ENCODE peak calls at places on chromosomes 5 and 9, in seven cellular contexts. One of them, this sample, is unnamed.

GRCh38 chr9:30935730-30936129 is 1448.7 kb upstream of the ACO1 start:
- DNase-seq in activated naive CD4-positive, alpha-beta T cell treated with anti-CD3 and anti-CD28 coated beads, Interleukin-2, amount 50 U/mL, for 72 hours: no peak
- DNase-seq in GM20000: no peak
- DNase-seq in stimulated activated CD8-positive, alpha-beta memory T cell treated with anti-CD3 and anti-CD28 coated beads, Interleukin-7, amount 100 ng/mL, for 48 hours: no peak
- DNase-seq in RWPE1: no peak
- DNase-seq in globus pallidus: no peak
- DNase-seq in IMR-90: no peak
- DNase-seq in this sample: no peak

GRCh38 chr5:43007911-43008368 is 32.2 kb downstream of the ANXA2R start:
- DNase-seq in IMR-90: peak; percentile 80
- DNase-seq in GM20000: peak; percentile 69
- DNase-seq in RWPE1: peak; percentile 64
- DNase-seq in stimulated activated CD8-positive, alpha-beta memory T cell treated with anti-CD3 and anti-CD28 coated beads, Interleukin-7, amount 100 ng/mL, for 48 hours: peak; percentile 80
- DNase-seq in activated naive CD4-positive, alpha-beta T cell treated with anti-CD3 and anti-CD28 coated beads, Interleukin-2, amount 50 U/mL, for 72 hours: peak; percentile 85
- DNase-seq in globus pallidus: no peak
- DNase-seq in this sample: peak; percentile 82

GRCh38 chr9:68530618-68531017 is 10.1 kb downstream of the TMEM252 start:
- DNase-seq in RWPE1: no peak
- DNase-seq in activated naive CD4-positive, alpha-beta T cell treated with anti-CD3 and anti-CD28 coated beads, Interleukin-2, amount 50 U/mL, for 72 hours: no peak
- DNase-seq in IMR-90: peak; percentile 19
- DNase-seq in globus pallidus: no peak
- DNase-seq in stimulated activated CD8-positive, alpha-beta memory T cell treated with anti-CD3 and anti-CD28 coated beads, Interleukin-7, amount 100 ng/mL, for 48 hours: no peak
- DNase-seq in GM20000: no peak
- DNase-seq in this sample: no peak

GRCh38 chr9:134319306-134320194 is 6.7 kb upstream of the RXRA start:
- DNase-seq in activated naive CD4-positive, alpha-beta T cell treated with anti-CD3 and anti-CD28 coated beads, Interleukin-2, amount 50 U/mL, for 72 hours: no peak
- DNase-seq in GM20000: no peak
- DNase-seq in RWPE1: no peak
- DNase-seq in IMR-90: no peak
- DNase-seq in globus pallidus: no peak
- DNase-seq in stimulated activated CD8-positive, alpha-beta memory T cell treated with anti-CD3 and anti-CD28 coated beads, Interleukin-7, amount 100 ng/mL, for 48 hours: no peak
- DNase-seq in this sample: no peak

GRCh38 chr9:114037249-114037648 is 40.9 kb downstream of the AMBP start:
- DNase-seq in GM20000: no peak
- DNase-seq in globus pallidus: no peak
- DNase-seq in stimulated activated CD8-positive, alpha-beta memory T cell treated with anti-CD3 and anti-CD28 coated beads, Interleukin-7, amount 100 ng/mL, for 48 hours: no peak
- DNase-seq in activated naive CD4-positive, alpha-beta T cell treated with anti-CD3 and anti-CD28 coated beads, Interleukin-2, amount 50 U/mL, for 72 hours: no peak
- DNase-seq in RWPE1: no peak
- DNase-seq in IMR-90: no peak
- DNase-seq in this sample: no peak

GRCh38 chr5:37777472-37778135 is 62.2 kb downstream of the GDNF start:
- DNase-seq in IMR-90: peak; percentile 48
- DNase-seq in stimulated activated CD8-positive, alpha-beta memory T cell treated with anti-CD3 and anti-CD28 coated beads, Interleukin-7, amount 100 ng/mL, for 48 hours: no peak
- DNase-seq in globus pallidus: no peak
- DNase-seq in GM20000: no peak
- DNase-seq in activated naive CD4-positive, alpha-beta T cell treated with anti-CD3 and anti-CD28 coated beads, Interleukin-2, amount 50 U/mL, for 72 hours: no peak
- DNase-seq in RWPE1: no peak
- DNase-seq in this sample: no peak

GRCh38 chr9:28179893-28180292 is 606.6 kb upstream of the C9orf72 start:
- DNase-seq in GM20000: no peak
- DNase-seq in stimulated activated CD8-positive, alpha-beta memory T cell treated with anti-CD3 and anti-CD28 coated beads, Interleukin-7, amount 100 ng/mL, for 48 hours: no peak
- DNase-seq in RWPE1: no peak
- DNase-seq in globus pallidus: no peak
- DNase-seq in activated naive CD4-positive, alpha-beta T cell treated with anti-CD3 and anti-CD28 coated beads, Interleukin-2, amount 50 U/mL, for 72 hours: no peak
- DNase-seq in IMR-90: no peak
- DNase-seq in this sample: no peak

GRCh38 chr5:93163010-93163663 is 417.9 kb downstream of the NR2F1-AS1 start:
- DNase-seq in globus pallidus: no peak
- DNase-seq in stimulated activated CD8-positive, alpha-beta memory T cell treated with anti-CD3 and anti-CD28 coated beads, Interleukin-7, amount 100 ng/mL, for 48 hours: no peak
- DNase-seq in GM20000: no peak
- DNase-seq in activated naive CD4-positive, alpha-beta T cell treated with anti-CD3 and anti-CD28 coated beads, Interleukin-2, amount 50 U/mL, for 72 hours: no peak
- DNase-seq in IMR-90: peak; percentile 88
- DNase-seq in RWPE1: peak; percentile 83
- DNase-seq in this sample: peak; percentile 17

GRCh38 chr5:134125195-134126015 is 10.9 kb downstream of the TCF7 start:
- DNase-seq in activated naive CD4-positive, alpha-beta T cell treated with anti-CD3 and anti-CD28 coated beads, Interleukin-2, amount 50 U/mL, for 72 hours: peak; percentile 80
- DNase-seq in GM20000: no peak
- DNase-seq in stimulated activated CD8-positive, alpha-beta memory T cell treated with anti-CD3 and anti-CD28 coated beads, Interleukin-7, amount 100 ng/mL, for 48 hours: no peak
- DNase-seq in IMR-90: peak; percentile 96
- DNase-seq in globus pallidus: no peak
- DNase-seq in RWPE1: peak; percentile 86
- DNase-seq in this sample: no peak

GRCh38 chr5:105836263-105836662 is 1834.5 kb downstream of the EFNA5 start:
- DNase-seq in activated naive CD4-positive, alpha-beta T cell treated with anti-CD3 and anti-CD28 coated beads, Interleukin-2, amount 50 U/mL, for 72 hours: no peak
- DNase-seq in IMR-90: peak; percentile 63
- DNase-seq in globus pallidus: no peak
- DNase-seq in GM20000: no peak
- DNase-seq in stimulated activated CD8-positive, alpha-beta memory T cell treated with anti-CD3 and anti-CD28 coated beads, Interleukin-7, amount 100 ng/mL, for 48 hours: no peak
- DNase-seq in RWPE1: no peak
- DNase-seq in this sample: no peak

GRCh38 chr5:38663276-38663675 is 106.8 kb upstream of the LIFR start:
- DNase-seq in stimulated activated CD8-positive, alpha-beta memory T cell treated with anti-CD3 and anti-CD28 coated beads, Interleukin-7, amount 100 ng/mL, for 48 hours: no peak
- DNase-seq in globus pallidus: no peak
- DNase-seq in RWPE1: no peak
- DNase-seq in activated naive CD4-positive, alpha-beta T cell treated with anti-CD3 and anti-CD28 coated beads, Interleukin-2, amount 50 U/mL, for 72 hours: no peak
- DNase-seq in GM20000: no peak
- DNase-seq in IMR-90: no peak
- DNase-seq in this sample: no peak

GRCh38 chr5:175230299-175230698 is 213.7 kb downstream of the DRD1 start:
- DNase-seq in GM20000: no peak
- DNase-seq in RWPE1: peak; percentile 18
- DNase-seq in activated naive CD4-positive, alpha-beta T cell treated with anti-CD3 and anti-CD28 coated beads, Interleukin-2, amount 50 U/mL, for 72 hours: no peak
- DNase-seq in globus pallidus: no peak
- DNase-seq in stimulated activated CD8-positive, alpha-beta memory T cell treated with anti-CD3 and anti-CD28 coated beads, Interleukin-7, amount 100 ng/mL, for 48 hours: no peak
- DNase-seq in IMR-90: no peak
- DNase-seq in this sample: no peak

GRCh38 chr9:137176302-137177182 is 4.7 kb upstream of the TMEM210 start:
- DNase-seq in globus pallidus: no peak
- DNase-seq in GM20000: peak; percentile 81
- DNase-seq in RWPE1: peak; percentile 65
- DNase-seq in activated naive CD4-positive, alpha-beta T cell treated with anti-CD3 and anti-CD28 coated beads, Interleukin-2, amount 50 U/mL, for 72 hours: no peak
- DNase-seq in stimulated activated CD8-positive, alpha-beta memory T cell treated with anti-CD3 and anti-CD28 coated beads, Interleukin-7, amount 100 ng/mL, for 48 hours: no peak
- DNase-seq in IMR-90: peak; percentile 17
- DNase-seq in this sample: no peak

GRCh38 chr5:170082701-170083100 is 23.0 kb upstream of the FOXI1 start:
- DNase-seq in globus pallidus: no peak
- DNase-seq in GM20000: no peak
- DNase-seq in activated naive CD4-positive, alpha-beta T cell treated with anti-CD3 and anti-CD28 coated beads, Interleukin-2, amount 50 U/mL, for 72 hours: no peak
- DNase-seq in IMR-90: no peak
- DNase-seq in stimulated activated CD8-positive, alpha-beta memory T cell treated with anti-CD3 and anti-CD28 coated beads, Interleukin-7, amount 100 ng/mL, for 48 hours: no peak
- DNase-seq in RWPE1: no peak
- DNase-seq in this sample: no peak

GRCh38 chr9:115035872-115036612 is 81.9 kb downstream of the TNC start:
- DNase-seq in IMR-90: peak; percentile 86
- DNase-seq in globus pallidus: peak; percentile 46
- DNase-seq in activated naive CD4-positive, alpha-beta T cell treated with anti-CD3 and anti-CD28 coated beads, Interleukin-2, amount 50 U/mL, for 72 hours: peak; percentile 58
- DNase-seq in GM20000: peak; percentile 63
- DNase-seq in RWPE1: peak; percentile 80
- DNase-seq in stimulated activated CD8-positive, alpha-beta memory T cell treated with anti-CD3 and anti-CD28 coated beads, Interleukin-7, amount 100 ng/mL, for 48 hours: peak; percentile 65
- DNase-seq in this sample: no peak

GRCh38 chr9:84169240-84169639 is 171.3 kb downstream of the SLC28A3 start:
- DNase-seq in GM20000: no peak
- DNase-seq in stimulated activated CD8-positive, alpha-beta memory T cell treated with anti-CD3 and anti-CD28 coated beads, Interleukin-7, amount 100 ng/mL, for 48 hours: no peak
- DNase-seq in globus pallidus: no peak
- DNase-seq in activated naive CD4-positive, alpha-beta T cell treated with anti-CD3 and anti-CD28 coated beads, Interleukin-2, amount 50 U/mL, for 72 hours: no peak
- DNase-seq in RWPE1: no peak
- DNase-seq in IMR-90: peak; percentile 85
- DNase-seq in this sample: no peak

GRCh38 chr5:149651686-149652085 is 70.4 kb downstream of the ARHGEF37 start:
- DNase-seq in globus pallidus: no peak
- DNase-seq in stimulated activated CD8-positive, alpha-beta memory T cell treated with anti-CD3 and anti-CD28 coated beads, Interleukin-7, amount 100 ng/mL, for 48 hours: no peak
- DNase-seq in GM20000: no peak
- DNase-seq in IMR-90: no peak
- DNase-seq in RWPE1: no peak
- DNase-seq in activated naive CD4-positive, alpha-beta T cell treated with anti-CD3 and anti-CD28 coated beads, Interleukin-2, amount 50 U/mL, for 72 hours: no peak
- DNase-seq in this sample: no peak

GRCh38 chr5:91135475-91136248 is 247.5 kb downstream of the ARRDC3 start:
- DNase-seq in RWPE1: no peak
- DNase-seq in stimulated activated CD8-positive, alpha-beta memory T cell treated with anti-CD3 and anti-CD28 coated beads, Interleukin-7, amount 100 ng/mL, for 48 hours: no peak
- DNase-seq in IMR-90: no peak
- DNase-seq in globus pallidus: no peak
- DNase-seq in activated naive CD4-positive, alpha-beta T cell treated with anti-CD3 and anti-CD28 coated beads, Interleukin-2, amount 50 U/mL, for 72 hours: no peak
- DNase-seq in GM20000: no peak
- DNase-seq in this sample: no peak

GRCh38 chr5:72071906-72072305 is 35.4 kb upstream of the MAP1B start:
- DNase-seq in RWPE1: no peak
- DNase-seq in activated naive CD4-positive, alpha-beta T cell treated with anti-CD3 and anti-CD28 coated beads, Interleukin-2, amount 50 U/mL, for 72 hours: no peak
- DNase-seq in IMR-90: no peak
- DNase-seq in GM20000: no peak
- DNase-seq in stimulated activated CD8-positive, alpha-beta memory T cell treated with anti-CD3 and anti-CD28 coated beads, Interleukin-7, amount 100 ng/mL, for 48 hours: no peak
- DNase-seq in globus pallidus: no peak
- DNase-seq in this sample: no peak

GRCh38 chr9:110047232-110047954 is 160.6 kb downstream of the C9orf152 start:
- DNase-seq in globus pallidus: no peak
- DNase-seq in GM20000: peak; percentile 42
- DNase-seq in IMR-90: no peak
- DNase-seq in activated naive CD4-positive, alpha-beta T cell treated with anti-CD3 and anti-CD28 coated beads, Interleukin-2, amount 50 U/mL, for 72 hours: no peak
- DNase-seq in RWPE1: no peak
- DNase-seq in stimulated activated CD8-positive, alpha-beta memory T cell treated with anti-CD3 and anti-CD28 coated beads, Interleukin-7, amount 100 ng/mL, for 48 hours: no peak
- DNase-seq in this sample: no peak

GRCh38 chr9:21679432-21679831 is 123.0 kb upstream of the MTAP start:
- DNase-seq in IMR-90: no peak
- DNase-seq in RWPE1: no peak
- DNase-seq in activated naive CD4-positive, alpha-beta T cell treated with anti-CD3 and anti-CD28 coated beads, Interleukin-2, amount 50 U/mL, for 72 hours: no peak
- DNase-seq in globus pallidus: no peak
- DNase-seq in stimulated activated CD8-positive, alpha-beta memory T cell treated with anti-CD3 and anti-CD28 coated beads, Interleukin-7, amount 100 ng/mL, for 48 hours: no peak
- DNase-seq in GM20000: no peak
- DNase-seq in this sample: no peak

GRCh38 chr9:35736201-35736633 is 3.8 kb downstream of the CREB3 start:
- DNase-seq in IMR-90: peak; percentile 79
- DNase-seq in RWPE1: peak; percentile 72
- DNase-seq in activated naive CD4-positive, alpha-beta T cell treated with anti-CD3 and anti-CD28 coated beads, Interleukin-2, amount 50 U/mL, for 72 hours: no peak
- DNase-seq in GM20000: peak; percentile 72
- DNase-seq in globus pallidus: no peak
- DNase-seq in stimulated activated CD8-positive, alpha-beta memory T cell treated with anti-CD3 and anti-CD28 coated beads, Interleukin-7, amount 100 ng/mL, for 48 hours: peak; percentile 50
- DNase-seq in this sample: peak; percentile 84

GRCh38 chr5:68528877-68529276 is 313.3 kb downstream of the PIK3R1 start:
- DNase-seq in RWPE1: no peak
- DNase-seq in IMR-90: peak; percentile 18
- DNase-seq in globus pallidus: no peak
- DNase-seq in activated naive CD4-positive, alpha-beta T cell treated with anti-CD3 and anti-CD28 coated beads, Interleukin-2, amount 50 U/mL, for 72 hours: no peak
- DNase-seq in stimulated activated CD8-positive, alpha-beta memory T cell treated with anti-CD3 and anti-CD28 coated beads, Interleukin-7, amount 100 ng/mL, for 48 hours: no peak
- DNase-seq in GM20000: no peak
- DNase-seq in this sample: no peak

GRCh38 chr9:33782395-33783152 is 12.8 kb upstream of the PRSS3 start:
- DNase-seq in activated naive CD4-positive, alpha-beta T cell treated with anti-CD3 and anti-CD28 coated beads, Interleukin-2, amount 50 U/mL, for 72 hours: no peak
- DNase-seq in RWPE1: no peak
- DNase-seq in IMR-90: peak; percentile 87
- DNase-seq in stimulated activated CD8-positive, alpha-beta memory T cell treated with anti-CD3 and anti-CD28 coated beads, Interleukin-7, amount 100 ng/mL, for 48 hours: no peak
- DNase-seq in GM20000: no peak
- DNase-seq in globus pallidus: no peak
- DNase-seq in this sample: no peak

GRCh38 chr9:110935829-110936228 is 102.4 kb downstream of the LPAR1 start:
- DNase-seq in IMR-90: no peak
- DNase-seq in GM20000: no peak
- DNase-seq in globus pallidus: no peak
- DNase-seq in RWPE1: no peak
- DNase-seq in activated naive CD4-positive, alpha-beta T cell treated with anti-CD3 and anti-CD28 coated beads, Interleukin-2, amount 50 U/mL, for 72 hours: no peak
- DNase-seq in stimulated activated CD8-positive, alpha-beta memory T cell treated with anti-CD3 and anti-CD28 coated beads, Interleukin-7, amount 100 ng/mL, for 48 hours: no peak
- DNase-seq in this sample: no peak

GRCh38 chr5:88667187-88668141 is 215.5 kb downstream of the MEF2C start:
- DNase-seq in IMR-90: no peak
- DNase-seq in GM20000: no peak
- DNase-seq in RWPE1: no peak
- DNase-seq in globus pallidus: peak; percentile 69
- DNase-seq in stimulated activated CD8-positive, alpha-beta memory T cell treated with anti-CD3 and anti-CD28 coated beads, Interleukin-7, amount 100 ng/mL, for 48 hours: no peak
- DNase-seq in activated naive CD4-positive, alpha-beta T cell treated with anti-CD3 and anti-CD28 coated beads, Interleukin-2, amount 50 U/mL, for 72 hours: no peak
- DNase-seq in this sample: no peak

GRCh38 chr5:9927521-9927997 is 297.4 kb upstream of the TAS2R1 start:
- DNase-seq in globus pallidus: no peak
- DNase-seq in RWPE1: peak; percentile 39
- DNase-seq in GM20000: no peak
- DNase-seq in stimulated activated CD8-positive, alpha-beta memory T cell treated with anti-CD3 and anti-CD28 coated beads, Interleukin-7, amount 100 ng/mL, for 48 hours: no peak
- DNase-seq in activated naive CD4-positive, alpha-beta T cell treated with anti-CD3 and anti-CD28 coated beads, Interleukin-2, amount 50 U/mL, for 72 hours: no peak
- DNase-seq in IMR-90: peak; percentile 48
- DNase-seq in this sample: no peak

GRCh38 chr5:88688242-88688959 is 194.6 kb downstream of the MEF2C start:
- DNase-seq in IMR-90: no peak
- DNase-seq in RWPE1: no peak
- DNase-seq in activated naive CD4-positive, alpha-beta T cell treated with anti-CD3 and anti-CD28 coated beads, Interleukin-2, amount 50 U/mL, for 72 hours: no peak
- DNase-seq in stimulated activated CD8-positive, alpha-beta memory T cell treated with anti-CD3 and anti-CD28 coated beads, Interleukin-7, amount 100 ng/mL, for 48 hours: no peak
- DNase-seq in globus pallidus: peak; percentile 18
- DNase-seq in GM20000: no peak
- DNase-seq in this sample: no peak

GRCh38 chr9:34123682-34124081 is 2.8 kb downstream of the DCAF12 start:
- DNase-seq in GM20000: peak; percentile 53
- DNase-seq in globus pallidus: peak; percentile 56
- DNase-seq in stimulated activated CD8-positive, alpha-beta memory T cell treated with anti-CD3 and anti-CD28 coated beads, Interleukin-7, amount 100 ng/mL, for 48 hours: no peak
- DNase-seq in IMR-90: no peak
- DNase-seq in RWPE1: no peak
- DNase-seq in activated naive CD4-positive, alpha-beta T cell treated with anti-CD3 and anti-CD28 coated beads, Interleukin-2, amount 50 U/mL, for 72 hours: peak; percentile 20
- DNase-seq in this sample: no peak

GRCh38 chr9:88322906-88323566 is 65.2 kb upstream of the SPIN1 start:
- DNase-seq in globus pallidus: no peak
- DNase-seq in RWPE1: no peak
- DNase-seq in activated naive CD4-positive, alpha-beta T cell treated with anti-CD3 and anti-CD28 coated beads, Interleukin-2, amount 50 U/mL, for 72 hours: no peak
- DNase-seq in stimulated activated CD8-positive, alpha-beta memory T cell treated with anti-CD3 and anti-CD28 coated beads, Interleukin-7, amount 100 ng/mL, for 48 hours: peak; percentile 29
- DNase-seq in GM20000: no peak
- DNase-seq in IMR-90: peak; percentile 29
- DNase-seq in this sample: no peak

GRCh38 chr5:179822444-179822990 is 1.8 kb downstream of the SQSTM1 start:
- DNase-seq in IMR-90: no peak
- DNase-seq in RWPE1: no peak
- DNase-seq in activated naive CD4-positive, alpha-beta T cell treated with anti-CD3 and anti-CD28 coated beads, Interleukin-2, amount 50 U/mL, for 72 hours: no peak
- DNase-seq in stimulated activated CD8-positive, alpha-beta memory T cell treated with anti-CD3 and anti-CD28 coated beads, Interleukin-7, amount 100 ng/mL, for 48 hours: no peak
- DNase-seq in GM20000: no peak
- DNase-seq in globus pallidus: no peak
- DNase-seq in this sample: no peak

GRCh38 chr5:156328176-156328575 is 1.2 kb downstream of the SGCD start:
- DNase-seq in GM20000: no peak
- DNase-seq in stimulated activated CD8-positive, alpha-beta memory T cell treated with anti-CD3 and anti-CD28 coated beads, Interleukin-7, amount 100 ng/mL, for 48 hours: no peak
- DNase-seq in activated naive CD4-positive, alpha-beta T cell treated with anti-CD3 and anti-CD28 coated beads, Interleukin-2, amount 50 U/mL, for 72 hours: no peak
- DNase-seq in RWPE1: no peak
- DNase-seq in IMR-90: peak; percentile 10
- DNase-seq in globus pallidus: peak; percentile 8
- DNase-seq in this sample: no peak

This sample was measured in foreskin melanocyte.